ENCODE peak calls at places on chromosomes 11 and 22, in ten cellular contexts. One of them, this sample, is unnamed.

GRCh38 chr11:64742940-64743590 is 877 bp downstream of the RASGRP2 start:
- DNase-seq in pancreas: peak
- DNase-seq in CD8-positive, alpha-beta memory T cell: peak
- DNase-seq in stomach: peak
- DNase-seq in fibroblast of villous mesenchyme: peak
- DNase-seq in lower leg skin: no peak
- DNase-seq in Panc1: no peak
- DNase-seq in BJ: no peak
- DNase-seq in colonic mucosa: peak
- DNase-seq in ovary: peak
- DNase-seq in this sample: no peak

GRCh38 chr22:44305888-44306287 is 6.9 kb downstream of the SHISAL1 start:
- DNase-seq in pancreas: peak
- DNase-seq in CD8-positive, alpha-beta memory T cell: no peak
- DNase-seq in stomach: no peak
- DNase-seq in fibroblast of villous mesenchyme: peak
- DNase-seq in lower leg skin: no peak
- DNase-seq in Panc1: no peak
- DNase-seq in BJ: no peak
- DNase-seq in colonic mucosa: no peak
- DNase-seq in ovary: peak
- DNase-seq in this sample: no peak

GRCh38 chr22:43944670-43945430 is 10.4 kb upstream of the SAMM50 start:
- DNase-seq in pancreas: no peak
- DNase-seq in CD8-positive, alpha-beta memory T cell: no peak
- DNase-seq in stomach: no peak
- DNase-seq in fibroblast of villous mesenchyme: no peak
- DNase-seq in lower leg skin: no peak
- DNase-seq in Panc1: no peak
- DNase-seq in BJ: no peak
- DNase-seq in colonic mucosa: no peak
- DNase-seq in ovary: no peak
- DNase-seq in this sample: no peak

GRCh38 chr11:87020336-87020735 is 17.4 kb upstream of the TMEM135 start:
- DNase-seq in pancreas: no peak
- DNase-seq in CD8-positive, alpha-beta memory T cell: no peak
- DNase-seq in stomach: no peak
- DNase-seq in fibroblast of villous mesenchyme: no peak
- DNase-seq in lower leg skin: no peak
- DNase-seq in Panc1: no peak
- DNase-seq in BJ: no peak
- DNase-seq in colonic mucosa: no peak
- DNase-seq in ovary: no peak
- DNase-seq in this sample: no peak

GRCh38 chr11:75428301-75428724 is 4.7 kb downstream of the KLHL35 start:
- DNase-seq in pancreas: peak
- DNase-seq in CD8-positive, alpha-beta memory T cell: peak
- DNase-seq in stomach: peak
- DNase-seq in fibroblast of villous mesenchyme: peak
- DNase-seq in lower leg skin: peak
- DNase-seq in Panc1: no peak
- DNase-seq in BJ: no peak
- DNase-seq in colonic mucosa: peak
- DNase-seq in ovary: peak
- DNase-seq in this sample: no peak

GRCh38 chr11:93895106-93895862 is 44.9 kb upstream of the VSTM5 start:
- DNase-seq in pancreas: peak
- DNase-seq in CD8-positive, alpha-beta memory T cell: no peak
- DNase-seq in stomach: no peak
- DNase-seq in fibroblast of villous mesenchyme: peak
- DNase-seq in lower leg skin: no peak
- DNase-seq in Panc1: peak
- DNase-seq in BJ: peak
- DNase-seq in colonic mucosa: peak
- DNase-seq in ovary: peak
- DNase-seq in this sample: peak

GRCh38 chr11:105821781-105822180 is 200.3 kb downstream of the MSANTD4 start:
- DNase-seq in pancreas: no peak
- DNase-seq in CD8-positive, alpha-beta memory T cell: no peak
- DNase-seq in stomach: no peak
- DNase-seq in fibroblast of villous mesenchyme: no peak
- DNase-seq in lower leg skin: no peak
- DNase-seq in Panc1: no peak
- DNase-seq in BJ: no peak
- DNase-seq in colonic mucosa: no peak
- DNase-seq in ovary: no peak
- DNase-seq in this sample: no peak

GRCh38 chr22:36745301-36745995 is 30.5 kb downstream of the IFT27 start:
- DNase-seq in pancreas: no peak
- DNase-seq in CD8-positive, alpha-beta memory T cell: no peak
- DNase-seq in stomach: no peak
- DNase-seq in fibroblast of villous mesenchyme: no peak
- DNase-seq in lower leg skin: no peak
- DNase-seq in Panc1: no peak
- DNase-seq in BJ: no peak
- DNase-seq in colonic mucosa: no peak
- DNase-seq in ovary: peak
- DNase-seq in this sample: no peak

GRCh38 chr11:67640758-67641113 is 1.2 kb upstream of the TBX10 start:
- DNase-seq in pancreas: no peak
- DNase-seq in CD8-positive, alpha-beta memory T cell: no peak
- DNase-seq in stomach: no peak
- DNase-seq in fibroblast of villous mesenchyme: no peak
- DNase-seq in lower leg skin: no peak
- DNase-seq in Panc1: no peak
- DNase-seq in BJ: no peak
- DNase-seq in colonic mucosa: peak
- DNase-seq in ovary: no peak
- DNase-seq in this sample: no peak

GRCh38 chr11:40203606-40204005 is 1255.8 kb downstream of the LRRC4C start:
- DNase-seq in pancreas: no peak
- DNase-seq in CD8-positive, alpha-beta memory T cell: no peak
- DNase-seq in stomach: no peak
- DNase-seq in fibroblast of villous mesenchyme: no peak
- DNase-seq in lower leg skin: no peak
- DNase-seq in Panc1: no peak
- DNase-seq in BJ: no peak
- DNase-seq in colonic mucosa: no peak
- DNase-seq in ovary: no peak
- DNase-seq in this sample: no peak

GRCh38 chr22:29689872-29690213 is 30.0 kb upstream of the CABP7 start:
- DNase-seq in pancreas: peak
- DNase-seq in CD8-positive, alpha-beta memory T cell: no peak
- DNase-seq in stomach: peak
- DNase-seq in fibroblast of villous mesenchyme: peak
- DNase-seq in lower leg skin: no peak
- DNase-seq in Panc1: no peak
- DNase-seq in BJ: no peak
- DNase-seq in colonic mucosa: peak
- DNase-seq in ovary: peak
- DNase-seq in this sample: peak

GRCh38 chr11:1570896-1571759 is 943 bp downstream of the DUSP8 start:
- DNase-seq in pancreas: peak
- DNase-seq in CD8-positive, alpha-beta memory T cell: no peak
- DNase-seq in stomach: no peak
- DNase-seq in fibroblast of villous mesenchyme: no peak
- DNase-seq in lower leg skin: no peak
- DNase-seq in Panc1: no peak
- DNase-seq in BJ: no peak
- DNase-seq in colonic mucosa: peak
- DNase-seq in ovary: no peak
- DNase-seq in this sample: peak

GRCh38 chr11:10443152-10443551 is 11.9 kb upstream of the AMPD3 start:
- DNase-seq in pancreas: no peak
- DNase-seq in CD8-positive, alpha-beta memory T cell: no peak
- DNase-seq in stomach: no peak
- DNase-seq in fibroblast of villous mesenchyme: no peak
- DNase-seq in lower leg skin: no peak
- DNase-seq in Panc1: no peak
- DNase-seq in BJ: no peak
- DNase-seq in colonic mucosa: no peak
- DNase-seq in ovary: no peak
- DNase-seq in this sample: no peak

DNA sequence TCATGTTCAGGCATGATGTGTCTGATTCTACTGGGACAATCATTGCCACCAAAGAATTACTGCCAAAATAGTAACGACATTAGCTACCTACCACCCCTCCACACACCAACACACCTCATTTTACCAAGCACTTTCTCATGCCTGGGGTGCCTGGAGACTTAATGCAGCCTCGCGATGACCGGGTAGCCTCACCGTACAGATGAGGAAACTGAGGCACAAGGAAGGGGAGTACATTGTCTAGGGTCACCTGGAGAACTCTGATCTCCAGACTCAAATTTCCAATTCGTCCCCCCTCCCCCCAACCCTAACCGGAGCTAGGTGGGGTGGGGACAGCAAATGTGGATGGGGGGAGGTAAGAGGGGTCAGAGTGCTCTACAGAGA is 2.7 kb upstream of the RTN4RL2 start:
- DNase-seq in pancreas: no peak
- DNase-seq in CD8-positive, alpha-beta memory T cell: no peak
- DNase-seq in stomach: no peak
- DNase-seq in fibroblast of villous mesenchyme: no peak
- DNase-seq in lower leg skin: no peak
- DNase-seq in Panc1: no peak
- DNase-seq in BJ: no peak
- DNase-seq in colonic mucosa: no peak
- DNase-seq in ovary: no peak
- DNase-seq in this sample: no peak
- H3K4me3 ChIP-seq in pancreas: no peak
- H3K4me3 ChIP-seq in CD8-positive, alpha-beta memory T cell: no peak
- H3K4me3 ChIP-seq in stomach: no peak
- H3K4me3 ChIP-seq in fibroblast of villous mesenchyme: no peak
- H3K4me3 ChIP-seq in lower leg skin: no peak
- H3K4me3 ChIP-seq in Panc1: no peak
- H3K4me3 ChIP-seq in BJ: no peak
- H3K4me3 ChIP-seq in colonic mucosa: no peak
- H3K4me3 ChIP-seq in ovary: no peak
- H3K4me3 ChIP-seq in this sample: no peak

GRCh38 chr11:116986521-116987105 is 111.6 kb downstream of the SIK3 start:
- DNase-seq in pancreas: no peak
- DNase-seq in CD8-positive, alpha-beta memory T cell: no peak
- DNase-seq in stomach: no peak
- DNase-seq in fibroblast of villous mesenchyme: peak
- DNase-seq in lower leg skin: no peak
- DNase-seq in Panc1: peak
- DNase-seq in BJ: peak
- DNase-seq in colonic mucosa: no peak
- DNase-seq in ovary: no peak
- DNase-seq in this sample: peak
- H3K4me3 ChIP-seq in pancreas: no peak
- H3K4me3 ChIP-seq in CD8-positive, alpha-beta memory T cell: no peak
- H3K4me3 ChIP-seq in stomach: no peak
- H3K4me3 ChIP-seq in fibroblast of villous mesenchyme: no peak
- H3K4me3 ChIP-seq in lower leg skin: no peak
- H3K4me3 ChIP-seq in Panc1: no peak
- H3K4me3 ChIP-seq in BJ: no peak
- H3K4me3 ChIP-seq in colonic mucosa: no peak
- H3K4me3 ChIP-seq in ovary: no peak
- H3K4me3 ChIP-seq in this sample: no peak

GRCh38 chr22:18991138-18991432 is 55.0 kb upstream of the PRODH start:
- DNase-seq in pancreas: no peak
- DNase-seq in CD8-positive, alpha-beta memory T cell: no peak
- DNase-seq in stomach: no peak
- DNase-seq in fibroblast of villous mesenchyme: no peak
- DNase-seq in lower leg skin: no peak
- DNase-seq in Panc1: no peak
- DNase-seq in BJ: no peak
- DNase-seq in colonic mucosa: no peak
- DNase-seq in ovary: no peak
- DNase-seq in this sample: no peak

GRCh38 chr22:18992543-18993198 is 56.6 kb upstream of the PRODH start:
- DNase-seq in pancreas: no peak
- DNase-seq in CD8-positive, alpha-beta memory T cell: no peak
- DNase-seq in stomach: no peak
- DNase-seq in fibroblast of villous mesenchyme: no peak
- DNase-seq in lower leg skin: no peak
- DNase-seq in Panc1: no peak
- DNase-seq in BJ: no peak
- DNase-seq in colonic mucosa: no peak
- DNase-seq in ovary: no peak
- DNase-seq in this sample: no peak

GRCh38 chr22:18990355-18991137 is 54.5 kb upstream of the PRODH start:
- DNase-seq in pancreas: no peak
- DNase-seq in CD8-positive, alpha-beta memory T cell: no peak
- DNase-seq in stomach: no peak
- DNase-seq in fibroblast of villous mesenchyme: no peak
- DNase-seq in lower leg skin: no peak
- DNase-seq in Panc1: no peak
- DNase-seq in BJ: no peak
- DNase-seq in colonic mucosa: no peak
- DNase-seq in ovary: no peak
- DNase-seq in this sample: no peak

GRCh38 chr22:18994056-18994455 is 58.0 kb upstream of the PRODH start:
- DNase-seq in pancreas: no peak
- DNase-seq in CD8-positive, alpha-beta memory T cell: no peak
- DNase-seq in stomach: no peak
- DNase-seq in fibroblast of villous mesenchyme: no peak
- DNase-seq in lower leg skin: no peak
- DNase-seq in Panc1: no peak
- DNase-seq in BJ: no peak
- DNase-seq in colonic mucosa: no peak
- DNase-seq in ovary: no peak
- DNase-seq in this sample: no peak

GRCh38 chr22:18991828-18992442 is 55.8 kb upstream of the PRODH start:
- DNase-seq in pancreas: no peak
- DNase-seq in CD8-positive, alpha-beta memory T cell: no peak
- DNase-seq in stomach: no peak
- DNase-seq in fibroblast of villous mesenchyme: no peak
- DNase-seq in lower leg skin: no peak
- DNase-seq in Panc1: no peak
- DNase-seq in BJ: no peak
- DNase-seq in colonic mucosa: no peak
- DNase-seq in ovary: no peak
- DNase-seq in this sample: no peak
- H3K4me3 ChIP-seq in pancreas: no peak
- H3K4me3 ChIP-seq in CD8-positive, alpha-beta memory T cell: no peak
- H3K4me3 ChIP-seq in stomach: no peak
- H3K4me3 ChIP-seq in fibroblast of villous mesenchyme: no peak
- H3K4me3 ChIP-seq in lower leg skin: no peak
- H3K4me3 ChIP-seq in Panc1: no peak
- H3K4me3 ChIP-seq in BJ: no peak
- H3K4me3 ChIP-seq in colonic mucosa: no peak
- H3K4me3 ChIP-seq in ovary: no peak
- H3K4me3 ChIP-seq in this sample: no peak

DNA sequence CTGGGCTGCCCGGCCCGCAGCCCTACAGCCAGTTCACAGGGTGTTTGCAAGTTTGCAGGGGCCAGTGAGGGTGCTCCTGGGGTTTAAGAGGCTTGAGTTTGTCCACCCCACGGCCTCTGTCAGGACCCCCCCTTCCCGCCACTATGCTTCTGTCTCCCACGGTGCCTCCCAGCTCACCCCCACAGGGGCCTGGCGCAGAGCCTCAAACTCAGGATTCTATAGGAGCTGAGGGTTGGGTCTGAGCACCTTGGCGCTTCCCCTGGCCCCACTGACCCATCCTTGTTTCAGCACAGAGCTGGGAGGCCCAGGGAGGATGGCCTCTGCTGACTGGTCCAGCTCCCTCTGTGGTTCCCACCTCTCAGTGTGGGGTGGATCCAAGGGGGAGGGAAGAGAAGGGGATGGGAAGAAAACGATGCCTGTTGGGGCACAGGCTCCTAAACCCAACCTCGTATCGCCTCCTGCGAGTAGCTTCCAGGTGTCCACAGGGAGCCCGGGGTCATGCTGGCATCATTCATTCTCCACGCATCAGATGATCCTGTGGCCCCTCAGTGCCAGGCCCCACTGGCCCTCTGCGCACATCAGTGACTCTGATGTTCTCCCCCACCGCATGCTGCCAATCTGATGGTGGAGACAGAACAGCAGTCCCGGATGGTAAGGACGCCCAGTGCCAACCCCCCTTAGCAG is 5.0 kb downstream of the MYEOV start:
- DNase-seq in pancreas: no peak
- DNase-seq in CD8-positive, alpha-beta memory T cell: no peak
- DNase-seq in stomach: no peak
- DNase-seq in fibroblast of villous mesenchyme: no peak
- DNase-seq in lower leg skin: no peak
- DNase-seq in Panc1: no peak
- DNase-seq in BJ: no peak
- DNase-seq in colonic mucosa: no peak
- DNase-seq in ovary: no peak
- DNase-seq in this sample: no peak
- H3K4me3 ChIP-seq in pancreas: no peak
- H3K4me3 ChIP-seq in CD8-positive, alpha-beta memory T cell: no peak
- H3K4me3 ChIP-seq in stomach: no peak
- H3K4me3 ChIP-seq in fibroblast of villous mesenchyme: no peak
- H3K4me3 ChIP-seq in lower leg skin: no peak
- H3K4me3 ChIP-seq in Panc1: no peak
- H3K4me3 ChIP-seq in BJ: no peak
- H3K4me3 ChIP-seq in colonic mucosa: no peak
- H3K4me3 ChIP-seq in ovary: no peak
- H3K4me3 ChIP-seq in this sample: no peak

This sample was measured in Jurkat, Clone E6-1.